ENCODE peak calls at places on chromosome 20, in seven cellular contexts. U, D, T, B, I, J and G are unnamed samples.
A peak's percentile ranks its signal among the peaks of the same experiment; 100 is the strongest.

GRCh38 chr20:39874049-39874893 is 814.8 kb downstream of the MAFB start:
- DNase-seq in B (peak; percentile 92), J (peak; percentile 66), I (peak; percentile 75), D (peak; percentile 62), U (peak; percentile 89), T (peak; percentile 84), G (peak; percentile 83)

GRCh38 chr20:41141153-41141815 is 3.9 kb downstream of the PLCG1 start:
- DNase-seq in D (no peak), J (no peak), T (no peak), I (peak; percentile 90), U (peak; percentile 58), B (no peak), G (no peak)

GRCh38 chr20:48691523-48691922 is 136.3 kb downstream of the PREX1 start:
- DNase-seq in U (peak; percentile 20), J (no peak), I (no peak), B (no peak), T (no peak), D (no peak), G (no peak)

GRCh38 chr20:32752458-32753250 is 9.4 kb upstream of the COMMD7 start:
- DNase-seq in U (peak; percentile 82), D (no peak), T (no peak), J (peak; percentile 32), B (no peak), I (peak; percentile 80), G (no peak)

GRCh38 chr20:3658708-3659491 is 4.3 kb downstream of the GFRA4 start:
- DNase-seq in U (no peak), B (no peak), J (no peak), T (no peak), D (no peak), I (no peak), G (no peak)

GRCh38 chr20:51301026-51301425 is 241.5 kb downstream of the NFATC2 start:
- DNase-seq in I (no peak), B (no peak), J (no peak), U (no peak), D (no peak), T (no peak), G (no peak)

GRCh38 chr20:13396036-13396435 is 175.0 kb downstream of the ISM1 start:
- DNase-seq in T (no peak), B (no peak), J (no peak), I (peak; percentile 30), D (no peak), U (peak; percentile 56), G (no peak)

GRCh38 chr20:25984933-25985332 is 288.3 kb upstream of the ZNF337 start:
- DNase-seq in T (no peak), B (no peak), J (peak; percentile 55), I (no peak), D (no peak), U (peak; percentile 49), G (no peak)

GRCh38 chr20:37510226-37510625 is 10.8 kb upstream of the NNAT start:
- DNase-seq in I (no peak), B (no peak), J (no peak), D (no peak), U (no peak), T (no peak), G (no peak)

GRCh38 chr20:54123587-54124180 is 50.1 kb downstream of the CYP24A1 start:
- DNase-seq in I (peak; percentile 91), U (peak; percentile 93), B (peak; percentile 99), J (peak; percentile 99), D (peak; percentile 79), T (peak; percentile 91), G (no peak)

GRCh38 chr20:64063389-64064144 is 569 bp downstream of the TCEA2 start:
- DNase-seq in J (no peak), T (no peak), U (no peak), B (no peak), D (no peak), I (no peak), G (no peak)

GRCh38 chr20:49891486-49891885 is 23.8 kb downstream of the SPATA2 start:
- DNase-seq in J (no peak), T (no peak), I (no peak), D (no peak), B (no peak), U (no peak), G (no peak)

GRCh38 chr20:63290677-63291472 is 2.1 kb upstream of the COL20A1 start:
- DNase-seq in D (peak; percentile 33), I (peak; percentile 46), B (peak; percentile 63), U (peak; percentile 11), T (peak; percentile 85), J (peak; percentile 66), G (peak; percentile 44)

GRCh38 chr20:35135867-35136586 is 11.1 kb downstream of the EDEM2 start:
- DNase-seq in I (peak; percentile 83), D (no peak), J (peak; percentile 33), T (no peak), B (no peak), U (peak; percentile 61), G (no peak)

GRCh38 chr20:34921436-34921835 is 34.2 kb downstream of the GSS start:
- DNase-seq in I (no peak), B (no peak), U (no peak), J (no peak), T (no peak), D (no peak), G (no peak)

GRCh38 chr20:32132911-32133549 is 23.5 kb downstream of the TM9SF4 start:
- DNase-seq in D (no peak), T (no peak), B (no peak), U (no peak), I (no peak), J (no peak), G (no peak)

GRCh38 chr20:62860391-62860923 is 1.2 kb downstream of the TCFL5 start:
- DNase-seq in J (no peak), U (peak; percentile 45), I (peak; percentile 52), D (no peak), T (no peak), B (peak; percentile 39), G (no peak)

GRCh38 chr20:32598606-32599005 is 13.5 kb upstream of the NOL4L start:
- DNase-seq in I (no peak), J (no peak), D (no peak), U (no peak), B (no peak), T (no peak), G (no peak)

DNA sequence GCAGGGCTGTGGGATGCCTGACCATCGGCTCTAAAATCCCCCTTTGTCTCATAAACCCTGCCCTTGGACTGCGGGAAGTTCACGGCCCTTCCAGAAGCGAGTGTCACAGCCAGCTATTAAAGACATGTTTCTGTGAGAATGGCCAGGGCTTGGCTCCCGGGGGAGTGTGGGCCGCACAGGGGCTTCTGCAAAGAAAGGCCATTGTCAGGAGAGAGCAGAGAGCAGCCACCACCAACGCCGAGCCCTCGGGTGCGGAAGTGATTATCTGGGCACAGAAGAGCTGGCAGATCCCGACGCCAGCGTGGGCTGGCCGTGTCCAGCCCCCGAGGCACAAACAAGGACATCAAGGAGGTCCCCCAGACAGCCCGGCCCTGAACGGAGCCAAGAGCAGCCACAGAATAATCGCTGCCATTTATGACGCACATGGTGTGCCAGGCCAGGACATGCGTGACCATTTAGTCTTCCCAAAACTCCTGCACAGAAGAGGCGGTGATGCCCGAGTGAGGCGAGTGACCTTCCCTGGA is 188.8 kb downstream of the ANKRD60 start:
- DNase-seq in J (no peak), T (no peak), B (no peak), I (no peak), U (no peak), D (no peak), G (no peak)
- H3K4me1 ChIP-seq in J (no peaks in the 10 kb centered on the region), T (no peaks in the 10 kb centered on the region), B (no peaks in the 10 kb centered on the region), I (no peaks in the 10 kb centered on the region), U (no peaks in the 10 kb centered on the region), D (no peaks in the 10 kb centered on the region), G (no peaks in the 10 kb centered on the region)

GRCh38 chr20:47031821-47032220 is 137.2 kb downstream of the EYA2 start:
- DNase-seq in T (no peak), U (no peak), I (no peak), J (no peak), D (no peak), B (no peak), G (peak; percentile 35)
- H2BK120ac ChIP-seq in T (no peak overlapping the region), U (no peak overlapping the region), I (no peak overlapping the region), J (no peak overlapping the region), D (no peak overlapping the region), B (no peak overlapping the region), G (no peak overlapping the region)

GRCh38 chr20:9480066-9480465 is 34.3 kb upstream of the LAMP5 start:
- DNase-seq in J (no peak), T (no peak), B (no peak), I (no peak), D (no peak), U (no peak), G (no peak)

GRCh38 chr20:9476637-9477036 is 37.8 kb upstream of the LAMP5 start:
- DNase-seq in I (no peak), D (no peak), T (no peak), J (no peak), B (no peak), U (no peak), G (no peak)

GRCh38 chr20:9476174-9476573 is 38.2 kb upstream of the LAMP5 start:
- DNase-seq in D (no peak), I (no peak), B (no peak), U (no peak), J (no peak), T (no peak), G (no peak)

GRCh38 chr20:9478801-9479200 is 35.6 kb upstream of the LAMP5 start:
- DNase-seq in D (no peak), I (peak; percentile 7), U (no peak), T (no peak), B (no peak), J (no peak), G (no peak)

GRCh38 chr20:9474835-9475413 is 39.5 kb upstream of the LAMP5 start:
- DNase-seq in B (no peak), U (peak; percentile 53), T (no peak), D (no peak), J (no peak), I (no peak), G (no peak)
- H3K4me2 ChIP-seq in B (no peak overlapping the region), U (no peak overlapping the region), T (no peak overlapping the region), D (no peak overlapping the region), J (no peak overlapping the region), I (no peak overlapping the region), G (no peak overlapping the region)

GRCh38 chr20:15899972-15900371 is 673.3 kb downstream of the KIF16B start:
- DNase-seq in J (no peak), I (no peak), U (no peak), D (no peak), T (no peak), B (no peak), G (no peak)

GRCh38 chr20:15895560-15896084 is 677.6 kb downstream of the KIF16B start:
- DNase-seq in J (no peak), T (no peak), I (no peak), B (no peak), D (no peak), U (no peak), G (no peak)

GRCh38 chr20:15902493-15902892 is 670.8 kb downstream of the KIF16B start:
- DNase-seq in I (no peak), D (peak; percentile 27), J (peak; percentile 5), U (no peak), T (peak; percentile 63), B (peak; percentile 64), G (no peak)

GRCh38 chr20:15905661-15906060 is 667.6 kb downstream of the KIF16B start:
- DNase-seq in I (no peak), D (no peak), B (no peak), J (no peak), T (no peak), U (no peak), G (no peak)

GRCh38 chr20:15900443-15900842 is 672.8 kb downstream of the KIF16B start:
- DNase-seq in U (no peak), J (no peak), D (no peak), T (no peak), I (no peak), B (no peak), G (no peak)
- H3K4me1 ChIP-seq in U (no peaks in the 10 kb centered on the region), J (no peaks in the 10 kb centered on the region), D (no peaks in the 10 kb centered on the region), T (no peaks in the 10 kb centered on the region), I (peaks cover 1% of the 10 kb centered on the region), B (no peaks in the 10 kb centered on the region), G (no peaks in the 10 kb centered on the region)